ENCODE peak calls at places on chromosomes 2 and 18, in eight cellular contexts. P is astrocyte of the spinal cord; Z is CD8-positive, alpha-beta T cell; L is retinal pigment epithelial cell; H is cardiac fibroblast; U is kidney epithelial cell; W is GM13976; C is fibroblast of lung. J is an unnamed sample.

GRCh38 chr2:26139269-26140183 is 33.4 kb upstream of the GAREM2 start:
- DNase-seq in P (no peak), Z (no peak), L (no peak), H (peak; percentile 10), U (no peak), W (no peak), C (no peak), J (no peak)

GRCh38 chr2:70084973-70085710 is 2.1 kb upstream of the PCBP1 start:
- DNase-seq in P (no peak), Z (peak; percentile 64), L (no peak), H (peak; percentile 10), U (no peak), W (no peak), C (no peak), J (peak; percentile 75)

GRCh38 chr2:97704989-97705388 is 8.4 kb upstream of the ZAP70 start:
- DNase-seq in P (no peak), Z (no peak), L (no peak), H (no peak), U (no peak), W (no peak), C (no peak), J (no peak)

GRCh38 chr2:217795706-217796465 is 206.9 kb downstream of the TNS1 start:
- DNase-seq in P (no peak), Z (no peak), L (no peak), H (no peak), U (no peak), W (no peak), C (no peak), J (no peak)

GRCh38 chr2:53515435-53516332 is 251.9 kb upstream of the CHAC2 start:
- DNase-seq in P (no peak), Z (no peak), L (no peak), H (peak; percentile 49), U (no peak), W (no peak), C (no peak), J (peak; percentile 23)

GRCh38 chr2:238101891-238102841 is 2.0 kb downstream of the ESPNL start:
- DNase-seq in P (no peak), Z (no peak), L (no peak), H (no peak), U (no peak), W (no peak), C (no peak), J (no peak)

GRCh38 chr2:65231892-65232477 is 4.4 kb downstream of the ACTR2 start:
- DNase-seq in P (peak; percentile 53), Z (no peak), L (no peak), H (peak; percentile 66), U (no peak), W (peak; percentile 41), C (peak; percentile 62), J (peak; percentile 45)

GRCh38 chr2:1887106-1887505 is 142.8 kb upstream of the PXDN start:
- DNase-seq in P (no peak), Z (no peak), L (no peak), H (no peak), U (no peak), W (no peak), C (no peak), J (no peak)

GRCh38 chr2:106581755-106582430 is 94.7 kb downstream of the CD8B2 start:
- DNase-seq in P (peak; percentile 49), Z (peak; percentile 12), L (no peak), H (peak; percentile 65), U (peak; percentile 29), W (peak; percentile 58), C (peak; percentile 55), J (peak; percentile 48)

GRCh38 chr2:109264595-109265328 is 135.8 kb downstream of the SH3RF3 start:
- DNase-seq in P (peak; percentile 76), Z (no peak), L (no peak), H (peak; percentile 38), U (no peak), W (no peak), C (peak; percentile 81), J (peak; percentile 43)

GRCh38 chr2:189580267-189580661 is 322 bp downstream of the SLC40A1 start:
- DNase-seq in P (no peak), Z (no peak), L (no peak), H (no peak), U (no peak), W (peak; percentile 32), C (peak; percentile 26), J (no peak)

GRCh38 chr2:146697307-146697706 is 1147.5 kb upstream of the ACVR2A start:
- DNase-seq in P (no peak), Z (no peak), L (no peak), H (no peak), U (no peak), W (no peak), C (no peak), J (no peak)

DNA sequence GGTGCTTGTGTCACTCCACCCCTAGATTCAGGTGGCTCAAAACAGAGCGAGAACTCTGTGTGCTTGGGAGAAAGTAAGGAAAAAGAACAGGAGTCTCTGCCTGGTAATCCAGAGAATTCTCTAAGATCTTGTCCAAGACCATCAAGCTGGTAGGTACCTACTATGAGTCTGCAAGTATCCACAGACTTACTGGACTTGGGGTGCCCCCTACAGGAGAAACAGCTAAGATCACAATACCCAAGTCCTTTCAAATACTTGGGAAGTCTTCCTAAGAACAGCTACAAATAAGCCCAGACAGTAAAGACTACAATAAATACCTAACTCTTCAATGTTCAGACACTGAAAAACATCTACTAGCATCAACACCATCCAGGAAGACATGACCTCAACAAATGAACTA is 1143.6 kb upstream of the ACVR2A start:
- DNase-seq in P (no peak), Z (no peak), L (no peak), H (peak; percentile 32), U (no peak), W (no peak), C (no peak), J (peak; percentile 28)
- TF ChIP-seq CTCF in P (no peak), Z (no peak), L (no peak), H (no peak), U (no peak), W (no peak), C (no peak), J (peak; percentile 13)

GRCh38 chr2:23291274-23291673 is 93.7 kb upstream of the KLHL29 start:
- DNase-seq in P (no peak), Z (no peak), L (no peak), H (no peak), U (no peak), W (no peak), C (no peak), J (no peak)
- TF ChIP-seq CTCF in P (no peak), Z (no peak), L (no peak), H (no peak), U (no peak), W (no peak), C (no peak), J (no peak)

DNA sequence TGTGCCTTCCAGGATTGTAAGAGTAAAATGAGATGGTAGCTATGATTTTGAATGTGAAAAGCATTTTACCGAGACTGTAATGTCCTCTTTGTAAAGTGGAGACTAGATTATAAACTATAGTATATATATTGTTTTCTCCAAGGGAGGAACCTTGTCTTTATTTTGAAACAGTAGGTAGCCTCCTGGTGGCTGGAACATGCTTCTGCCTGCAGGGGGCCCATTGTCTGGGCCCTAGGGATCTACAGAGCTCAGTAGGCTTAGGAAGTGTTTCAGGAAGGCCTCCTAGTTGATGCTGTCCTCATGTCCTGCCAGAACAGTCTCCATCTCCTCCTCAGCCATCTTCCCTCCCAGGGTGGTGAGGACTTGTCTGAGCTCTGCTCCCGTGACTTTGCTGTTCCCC is 3.0 kb downstream of the PIKFYVE start:
- DNase-seq in P (no peak), Z (no peak), L (no peak), H (no peak), U (no peak), W (no peak), C (no peak), J (no peak)
- TF ChIP-seq CTCF in P (peak; percentile 17), Z (peak; percentile 43), L (peak; percentile 17), H (peak; percentile 10), U (no peak), W (no peak), C (peak; percentile 20), J (no peak)

GRCh38 chr18:77068890-77069312 is 63.7 kb downstream of the MBP start:
- DNase-seq in P (peak; percentile 40), Z (no peak), L (no peak), H (peak; percentile 71), U (no peak), W (no peak), C (peak; percentile 54), J (no peak)

GRCh38 chr18:77066101-77066500 is 66.5 kb downstream of the MBP start:
- DNase-seq in P (no peak), Z (no peak), L (no peak), H (no peak), U (no peak), W (no peak), C (no peak), J (no peak)

GRCh38 chr18:77066689-77067088 is 65.9 kb downstream of the MBP start:
- DNase-seq in P (no peak), Z (no peak), L (no peak), H (no peak), U (no peak), W (no peak), C (no peak), J (no peak)

GRCh38 chr18:77068321-77068841 is 64.2 kb downstream of the MBP start:
- DNase-seq in P (peak; percentile 53), Z (no peak), L (no peak), H (peak; percentile 78), U (no peak), W (no peak), C (peak; percentile 66), J (no peak)

DNA sequence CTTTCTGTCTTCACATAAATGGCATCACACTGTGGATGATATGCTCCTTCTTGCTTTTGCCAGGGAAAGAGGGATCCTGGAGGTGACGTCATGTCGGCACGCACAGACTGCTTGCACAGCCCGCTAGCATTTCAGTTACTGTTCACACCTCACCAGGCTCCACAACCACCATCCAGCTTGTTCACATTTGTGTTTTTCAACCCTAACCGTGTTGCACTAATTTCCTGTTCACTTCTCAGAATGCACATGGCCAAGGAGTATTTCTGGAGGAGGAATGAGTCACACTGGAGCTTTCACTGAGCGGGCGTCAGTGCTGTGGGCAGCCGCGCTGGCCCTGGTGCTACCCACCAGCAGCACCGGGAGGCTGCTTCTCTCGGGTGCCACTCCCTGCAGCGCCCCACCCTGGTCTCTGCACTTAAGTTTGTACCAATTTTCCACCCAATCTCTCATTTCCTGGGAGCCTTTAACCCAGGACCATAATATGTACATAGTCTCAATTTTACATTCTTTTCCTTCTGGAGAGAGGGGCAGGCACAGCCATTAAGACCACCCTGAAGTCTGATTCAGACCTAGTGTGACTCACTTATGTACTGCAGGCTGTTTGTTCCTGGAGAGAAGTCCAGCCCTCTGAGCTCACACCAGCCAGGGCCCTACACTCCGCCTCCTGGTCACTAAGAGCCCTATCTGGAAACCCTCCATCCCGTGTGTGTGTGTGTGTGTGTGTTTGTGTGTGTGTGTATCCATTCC is 65.1 kb downstream of the MBP start:
- DNase-seq in P (peak; percentile 96), Z (peak; percentile 56), L (peak; percentile 90), H (peak; percentile 96), U (no peak), W (no peak), C (peak; percentile 95), J (peak; percentile 88)
- TF ChIP-seq CTCF in P (peak; percentile 7), Z (no peak), L (peak; percentile 6), H (peak; percentile 26), U (peak; percentile 11), W (peak; percentile 17), C (no peak), J (peak; percentile 17)